ENCODE peak calls at places on chromosomes 13 and 19, in eight cellular contexts. U is Peyer's patch; L is CD4-positive, CD25-positive, alpha-beta regulatory T cell; W is NCI-H460; Y is RWPE1; D is caudate nucleus; O is heart left ventricle; K is stimulated activated CD4-positive, alpha-beta T cell treated with anti-CD3 and anti-CD28 coated beads, Interleukin-15, amount 100 ng/mL, for 1 hour. Z is an unnamed sample.

GRCh38 chr19:5434351-5434917 is 20.8 kb upstream of the ZNRF4 start:
- DNase-seq in L (no peak), D (no peak), W (no peak), Y (no peak), K (no peak), U (no peak), O (no peak), Z (no peak)

GRCh38 chr13:95485045-95485517 is 67.4 kb upstream of the CLDN10 start:
- DNase-seq in W (no peak), U (no peak), Y (peak), D (no peak), L (no peak), O (no peak), K (no peak), Z (no peak)

GRCh38 chr19:13135068-13136062 is 14.8 kb downstream of the STX10 start:
- DNase-seq in W (no peak), O (no peak), K (no peak), L (no peak), D (no peak), Y (no peak), U (no peak), Z (no peak)

GRCh38 chr19:6677924-6678689 is 8.1 kb upstream of the TNFSF14 start:
- DNase-seq in W (no peak), Y (no peak), U (peak), K (no peak), L (peak), D (no peak), O (no peak), Z (no peak)

GRCh38 chr19:17097593-17098126 is 22.1 kb downstream of the MYO9B start:
- DNase-seq in U (no peak), Y (no peak), W (peak), K (no peak), L (no peak), O (no peak), D (no peak), Z (no peak)

GRCh38 chr19:57406516-57407123 is 4.3 kb upstream of the ZNF17 start:
- DNase-seq in Y (peak), W (no peak), O (peak), K (peak), L (peak), D (peak), U (peak), Z (no peak)

GRCh38 chr19:11370744-11371143 is 3.7 kb upstream of the SWSAP1 start:
- DNase-seq in O (no peak), W (no peak), D (no peak), Y (no peak), L (no peak), K (no peak), U (no peak), Z (no peak)

GRCh38 chr13:101751488-101751887 is 299.0 kb downstream of the ITGBL1 start:
- DNase-seq in D (no peak), U (no peak), Y (peak), O (no peak), L (no peak), K (no peak), W (peak), Z (no peak)

GRCh38 chr13:37241786-37242185 is 136.3 kb upstream of the CSNK1A1L start:
- DNase-seq in W (no peak), D (no peak), L (no peak), U (no peak), O (no peak), Y (no peak), K (no peak), Z (no peak)

GRCh38 chr13:80161896-80162295 is 179.0 kb downstream of the SPRY2 start:
- DNase-seq in U (no peak), D (no peak), O (no peak), K (no peak), L (no peak), Y (no peak), W (no peak), Z (no peak)

GRCh38 chr19:800360-801029 is 3.2 kb downstream of the PTBP1 start:
- DNase-seq in O (peak), U (peak), Y (no peak), L (no peak), D (no peak), K (no peak), W (no peak), Z (no peak)

GRCh38 chr13:109000207-109000606 is 370.8 kb downstream of the MYO16 start:
- DNase-seq in D (no peak), Y (no peak), O (no peak), U (no peak), L (no peak), K (no peak), W (no peak), Z (no peak)

GRCh38 chr19:482186-483041 is 13.9 kb upstream of the MADCAM1 start:
- DNase-seq in L (no peak), Y (no peak), K (no peak), U (no peak), D (no peak), O (no peak), W (no peak), Z (no peak)

GRCh38 chr13:32804673-32805260 is 211.5 kb upstream of the KL start:
- DNase-seq in Y (no peak), W (no peak), U (no peak), D (no peak), K (no peak), O (no peak), L (no peak), Z (no peak)

GRCh38 chr13:49638416-49639072 is 10.2 kb downstream of the ARL11 start:
- DNase-seq in U (no peak), D (no peak), W (no peak), O (no peak), L (no peak), Y (no peak), K (no peak), Z (no peak)

GRCh38 chr13:49356224-49356623 is 87.6 kb downstream of the CAB39L start:
- DNase-seq in O (no peak), Y (no peak), L (no peak), D (no peak), W (no peak), U (no peak), K (no peak), Z (no peak)

GRCh38 chr19:14475251-14476073 is at the start of gene PTGER1:
- DNase-seq in K (no peak), L (no peak), Y (no peak), D (no peak), O (no peak), W (no peak), U (no peak), Z (no peak)

GRCh38 chr19:35052599-35053190 is 11.2 kb downstream of the HPN start:
- DNase-seq in W (no peak), U (no peak), O (no peak), D (no peak), L (no peak), K (no peak), Y (no peak), Z (no peak)

GRCh38 chr13:33057019-33057785 is 41.0 kb downstream of the KL start:
- DNase-seq in K (no peak), O (no peak), L (no peak), Y (no peak), D (no peak), W (no peak), U (no peak), Z (no peak)